ENCODE peak calls at places on chromosome 5, in six cellular contexts. M is NCI-H510A; G is dermis blood vessel endothelial cell; L is A172; V is activated CD4-positive, alpha-beta memory T cell treated with anti-CD3 and anti-CD28 coated beads, Interleukin-2, amount 10 ng/mL, durations not matched to agents 7 days and 5 days; N is cardiac fibroblast. F is an unnamed sample.

GRCh38 chr5:150022681-150023080 is 22.1 kb downstream of the HMGXB3 start:
- DNase-seq in M (no peak), G (no peak), N (no peak), V (no peak), L (no peak), F (no peak)

GRCh38 chr5:78809444-78809843 is 160.9 kb upstream of the LHFPL2 start:
- DNase-seq in V (no peak), N (no peak), L (no peak), M (peak; percentile 18), G (no peak), F (no peak)

GRCh38 chr5:79878721-79879336 is 112.2 kb downstream of the MTX3 start:
- DNase-seq in L (peak; percentile 27), M (no peak), N (no peak), V (peak; percentile 48), G (peak; percentile 34), F (no peak)

GRCh38 chr5:177997846-177998245 is 1.8 kb upstream of the PROP1 start:
- DNase-seq in V (no peak), N (no peak), M (no peak), L (no peak), G (no peak), F (no peak)

GRCh38 chr5:161411156-161411555 is 135.4 kb downstream of the GABRB2 start:
- DNase-seq in L (no peak), M (no peak), V (no peak), G (no peak), N (no peak), F (no peak)

GRCh38 chr5:88691945-88692868 is 190.8 kb downstream of the MEF2C start:
- DNase-seq in G (no peak), V (no peak), M (no peak), L (no peak), N (no peak), F (no peak)

GRCh38 chr5:154097031-154097430 is 58.3 kb downstream of the MFAP3 start:
- DNase-seq in N (no peak), G (no peak), V (no peak), M (no peak), L (no peak), F (no peak)

GRCh38 chr5:22063717-22064116 is 789.4 kb downstream of the CDH12 start:
- DNase-seq in N (no peak), G (no peak), V (no peak), M (no peak), L (no peak), F (no peak)

GRCh38 chr5:132962429-132962928 is 955 bp downstream of the AFF4 start:
- DNase-seq in V (no peak), L (peak; percentile 62), G (peak; percentile 80), M (peak; percentile 5), N (peak; percentile 80), F (no peak)

GRCh38 chr5:7871560-7872113 is 2.7 kb downstream of the MTRR start:
- DNase-seq in M (no peak), V (no peak), G (no peak), N (no peak), L (no peak), F (no peak)

GRCh38 chr5:76590027-76590426 is 33.2 kb downstream of the F2RL2 start:
- DNase-seq in G (no peak), L (no peak), V (no peak), M (no peak), N (no peak), F (no peak)

GRCh38 chr5:33601881-33602280 is 161.1 kb downstream of the TARS1 start:
- DNase-seq in G (no peak), L (no peak), V (no peak), M (no peak), N (no peak), F (no peak)

GRCh38 chr5:148387325-148387724 is 3.6 kb downstream of the FBXO38 start:
- DNase-seq in N (peak; percentile 8), V (no peak), G (peak; percentile 41), M (no peak), L (no peak), F (no peak)

GRCh38 chr5:173391031-173391430 is 62.8 kb upstream of the STC2 start:
- DNase-seq in N (no peak), G (no peak), V (no peak), M (no peak), L (no peak), F (no peak)

GRCh38 chr5:93532370-93532769 is 48.6 kb downstream of the NR2F1-AS1 start:
- DNase-seq in V (no peak), L (peak; percentile 29), M (no peak), G (peak; percentile 38), N (peak; percentile 99), F (no peak)

GRCh38 chr5:176861276-176861675 is 37.9 kb downstream of the HK3 start:
- DNase-seq in M (no peak), G (no peak), L (no peak), V (no peak), N (no peak), F (no peak)

GRCh38 chr5:84362061-84362720 is 22.5 kb downstream of the EDIL3 start:
- DNase-seq in M (no peak), G (peak; percentile 11), V (no peak), N (no peak), L (no peak), F (no peak)

GRCh38 chr5:151615431-151615830 is 24.3 kb upstream of the FAT2 start:
- DNase-seq in V (no peak), G (no peak), M (no peak), L (no peak), N (no peak), F (no peak)

GRCh38 chr5:124732349-124732875 is 14.0 kb downstream of the ZNF608 start:
- DNase-seq in N (no peak), G (no peak), L (no peak), V (no peak), M (no peak), F (no peak)

GRCh38 chr5:142151436-142152382 is 43.1 kb downstream of the NDFIP1 start:
- DNase-seq in L (peak; percentile 60), V (peak; percentile 60), G (peak; percentile 94), N (peak; percentile 91), M (no peak), F (peak; percentile 47)

GRCh38 chr5:82754759-82755158 is 322.4 kb downstream of the TMEM167A start:
- DNase-seq in M (no peak), G (no peak), N (no peak), V (no peak), L (no peak), F (no peak)

GRCh38 chr5:56409331-56410190 is 176.4 kb upstream of the ANKRD55 start:
- DNase-seq in G (peak; percentile 4), L (peak; percentile 90), V (no peak), N (peak; percentile 78), M (no peak), F (no peak)

GRCh38 chr5:35202319-35203111 is 27.8 kb downstream of the PRLR start:
- DNase-seq in M (no peak), L (peak; percentile 46), V (peak; percentile 21), G (peak; percentile 37), N (peak; percentile 52), F (peak; percentile 2)

GRCh38 chr5:160450164-160450932 is 28.7 kb downstream of the PTTG1 start:
- DNase-seq in N (no peak), M (no peak), G (peak; percentile 65), V (no peak), L (no peak), F (no peak)

GRCh38 chr5:79956173-79956670 is 34.8 kb downstream of the MTX3 start:
- DNase-seq in V (no peak), G (peak; percentile 13), M (no peak), L (peak; percentile 77), N (peak; percentile 20), F (no peak)

GRCh38 chr5:40437452-40437861 is 242.3 kb upstream of the PTGER4 start:
- DNase-seq in G (peak; percentile 33), L (peak; percentile 86), V (peak; percentile 50), M (no peak), N (peak; percentile 53), F (no peak)

GRCh38 chr5:77423022-77423750 is 68.9 kb downstream of the WDR41 start:
- DNase-seq in N (no peak), L (no peak), V (no peak), M (no peak), G (no peak), F (no peak)

GRCh38 chr5:52725065-52725746 is 62.5 kb upstream of the ITGA1 start:
- DNase-seq in G (peak; percentile 81), V (peak; percentile 82), L (peak; percentile 45), N (peak; percentile 12), M (no peak), F (peak; percentile 57)

GRCh38 chr5:153523831-153524230 is 33.4 kb downstream of the GRIA1 start:
- DNase-seq in G (peak; percentile 49), M (no peak), L (peak; percentile 29), N (peak; percentile 54), V (no peak), F (no peak)

GRCh38 chr5:113806250-113806649 is 292.8 kb downstream of the YTHDC2 start:
- DNase-seq in V (no peak), L (peak; percentile 4), G (peak; percentile 46), M (no peak), N (peak; percentile 45), F (no peak)

GRCh38 chr5:33162057-33162456 is 278.7 kb upstream of the TARS1 start:
- DNase-seq in N (no peak), V (no peak), G (no peak), M (no peak), L (no peak), F (no peak)

F was measured in CD4-positive, alpha-beta T cell.